ENCODE peak calls at places on chromosomes 12 and 14, in four cellular contexts. V is activated naive CD4-positive, alpha-beta T cell treated with anti-CD3 and anti-CD28 coated beads for 36 hours; A is KG1; N is NCI-H82. H is an unnamed sample.
A peak's percentile ranks its signal among the peaks of the same experiment; 100 is the strongest.

GRCh38 chr12:12432373-12432772 is 75.5 kb downstream of the BORCS5 start:
- DNase-seq in N (no peak), V (no peak), A (no peak), H (no peak)

GRCh38 chr14:75831455-75831854 is 150.3 kb downstream of the TGFB3 start:
- DNase-seq in A (no peak), V (peak; percentile 40), N (no peak), H (peak; percentile 56)

GRCh38 chr12:108804361-108804949 is 52.9 kb downstream of the SSH1 start:
- DNase-seq in A (no peak), N (peak; percentile 49), V (no peak), H (no peak)

GRCh38 chr12:67331123-67331522 is 62.0 kb downstream of the CAND1 start:
- DNase-seq in V (no peak), A (no peak), N (no peak), H (no peak)

GRCh38 chr14:93859957-93860356 is 67.2 kb upstream of the FAM181A start:
- DNase-seq in A (no peak), N (peak; percentile 79), V (no peak), H (no peak)

GRCh38 chr12:69056743-69057515 is 124.0 kb upstream of the CPM start:
- DNase-seq in V (no peak), A (no peak), N (no peak), H (no peak)

GRCh38 chr12:109880049-109880931 is at the start of gene GLTP:
- DNase-seq in N (peak; percentile 92), A (peak; percentile 47), V (peak; percentile 86), H (peak; percentile 75)

GRCh38 chr12:110355080-110355479 is 48.4 kb downstream of the ANAPC7 start:
- DNase-seq in V (peak; percentile 59), A (peak; percentile 29), N (peak; percentile 77), H (no peak)

GRCh38 chr12:107622005-107622404 is 63.6 kb upstream of the PWP1 start:
- DNase-seq in N (peak; percentile 56), V (peak; percentile 8), A (no peak), H (no peak)

GRCh38 chr12:108117163-108117849 is 11.8 kb upstream of the WSCD2 start:
- DNase-seq in V (no peak), N (peak; percentile 83), A (no peak), H (no peak)

GRCh38 chr14:73231874-73232851 is 5.1 kb upstream of the PAPLN start:
- DNase-seq in N (peak; percentile 57), A (no peak), V (no peak), H (no peak)

GRCh38 chr12:83514372-83514771 is 827.7 kb downstream of the TMTC2 start:
- DNase-seq in V (no peak), A (no peak), N (no peak), H (no peak)

GRCh38 chr12:68831272-68831671 is 23.3 kb downstream of the MDM2 start:
- DNase-seq in N (peak; percentile 22), A (no peak), V (no peak), H (no peak)

H was measured in CD14-positive monocyte.